ENCODE peak calls at places on chromosomes 2 and 18, in seven cellular contexts. M is aorta, W is HCT116, R is PC-3, J is adrenal gland, L is colonic mucosa, S is AG04450. B is an unnamed sample.

GRCh38 chr18:11859282-11859797 is 8.1 kb downstream of the CHMP1B start:
- DNase-seq in M (no peak), W (no peak), R (peak), J (no peak), L (no peak), S (no peak), B (no peak)

GRCh38 chr2:111662771-111663470 is 221.1 kb downstream of the ANAPC1 start:
- DNase-seq in M (no peak), W (no peak), R (peak), J (no peak), L (peak), S (no peak), B (no peak)

GRCh38 chr2:80365762-80366161 is 61.2 kb upstream of the LRRTM1 start:
- DNase-seq in M (no peak), W (no peak), R (no peak), J (no peak), L (no peak), S (no peak), B (no peak)

GRCh38 chr2:119158563-119159347 is at the start of gene C1QL2:
- DNase-seq in M (no peak), W (no peak), R (no peak), J (no peak), L (no peak), S (no peak), B (no peak)

GRCh38 chr2:141348481-141348880 is 782.3 kb downstream of the LRP1B start:
- DNase-seq in M (no peak), W (no peak), R (no peak), J (no peak), L (no peak), S (peak), B (no peak)

GRCh38 chr18:77634495-77634894 is 384.8 kb downstream of the GALR1 start:
- DNase-seq in M (no peak), W (no peak), R (no peak), J (no peak), L (no peak), S (no peak), B (no peak)

GRCh38 chr2:16613475-16613874 is 52.2 kb downstream of the CYRIA start:
- DNase-seq in M (no peak), W (no peak), R (peak), J (no peak), L (no peak), S (no peak), B (no peak)

GRCh38 chr2:76870011-76870410 is 652.2 kb downstream of the LRRTM4 start:
- DNase-seq in M (no peak), W (no peak), R (no peak), J (no peak), L (no peak), S (no peak), B (no peak)

GRCh38 chr2:58215429-58215828 is 25.7 kb downstream of the FANCL start:
- DNase-seq in M (no peak), W (no peak), R (no peak), J (peak), L (no peak), S (no peak), B (no peak)

GRCh38 chr2:3492951-3493609 is 26.3 kb downstream of the ADI1 start:
- DNase-seq in M (peak), W (no peak), R (no peak), J (peak), L (no peak), S (peak), B (no peak)

GRCh38 chr18:59546164-59546563 is 151.1 kb downstream of the CCBE1 start:
- DNase-seq in M (no peak), W (no peak), R (no peak), J (no peak), L (no peak), S (peak), B (no peak)

GRCh38 chr2:70608373-70608772 is 54.7 kb upstream of the TGFA start:
- DNase-seq in M (no peak), W (no peak), R (peak), J (no peak), L (no peak), S (no peak), B (no peak)

GRCh38 chr2:3349211-3349693 is 28.4 kb downstream of the EIPR1 start:
- DNase-seq in M (no peak), W (no peak), R (no peak), J (no peak), L (no peak), S (no peak), B (no peak)

GRCh38 chr2:168396131-168396530 is 59.9 kb upstream of the CERS6 start:
- DNase-seq in M (no peak), W (no peak), R (no peak), J (no peak), L (no peak), S (no peak), B (no peak)

GRCh38 chr2:28470759-28471158 is 25.1 kb upstream of the PLB1 start:
- DNase-seq in M (no peak), W (no peak), R (peak), J (no peak), L (peak), S (no peak), B (no peak)

GRCh38 chr2:232405943-232406510 is 617 bp upstream of the ALPG start:
- DNase-seq in M (no peak), W (no peak), R (no peak), J (no peak), L (no peak), S (no peak), B (no peak)

GRCh38 chr18:75482880-75483279 is 55.4 kb upstream of the SMIM21 start:
- DNase-seq in M (no peak), W (no peak), R (no peak), J (no peak), L (no peak), S (no peak), B (no peak)

GRCh38 chr2:140063356-140063755 is 1283.2 kb upstream of the NXPH2 start:
- DNase-seq in M (no peak), W (no peak), R (no peak), J (no peak), L (no peak), S (no peak), B (no peak)

GRCh38 chr18:41829648-41830516 is 125.2 kb upstream of the PIK3C3 start:
- DNase-seq in M (no peak), W (no peak), R (peak), J (no peak), L (no peak), S (no peak), B (no peak)

GRCh38 chr2:46259782-46260178 is 37.4 kb upstream of the EPAS1 start:
- DNase-seq in M (no peak), W (no peak), R (no peak), J (no peak), L (no peak), S (no peak), B (no peak)

GRCh38 chr2:30236591-30237245 is 5.4 kb downstream of the LBH start:
- DNase-seq in M (peak), W (no peak), R (no peak), J (no peak), L (no peak), S (no peak), B (no peak)

GRCh38 chr18:58438161-58438983 is 190.5 kb downstream of the ALPK2 start:
- DNase-seq in M (no peak), W (no peak), R (no peak), J (no peak), L (no peak), S (no peak), B (no peak)
- H3K27ac ChIP-seq in M (no peak), W (no peak), R (no peak), J (no peak), L (no peak), S (no peak), B (no peak)

GRCh38 chr2:54986266-54986665 is 64.0 kb downstream of the RTN4 start:
- DNase-seq in M (no peak), W (no peak), R (no peak), J (no peak), L (no peak), S (no peak), B (no peak)
- H3K27ac ChIP-seq in M (no peak), W (no peak), R (no peak), J (no peak), L (no peak), S (no peak), B (no peak)

GRCh38 chr2:109129356-109129920 is 433 bp downstream of the SH3RF3 start:
- DNase-seq in M (peak), W (no peak), R (peak), J (peak), L (peak), S (no peak), B (no peak)
- H3K27ac ChIP-seq in M (no peak), W (no peak), R (no peak), J (peak), L (peak), S (no peak), B (no peak)

GRCh38 chr18:44841221-44841620 is 160.5 kb downstream of the SETBP1 start:
- DNase-seq in M (no peak), W (no peak), R (peak), J (no peak), L (no peak), S (no peak), B (no peak)
- H3K27ac ChIP-seq in M (no peak), W (no peak), R (no peak), J (no peak), L (no peak), S (no peak), B (no peak)

GRCh38 chr2:191036365-191036764 is 22.4 kb upstream of the STAT1 start:
- DNase-seq in M (no peak), W (no peak), R (no peak), J (no peak), L (no peak), S (no peak), B (no peak)
- H3K27ac ChIP-seq in M (no peak), W (no peak), R (no peak), J (no peak), L (no peak), S (no peak), B (no peak)

DNA sequence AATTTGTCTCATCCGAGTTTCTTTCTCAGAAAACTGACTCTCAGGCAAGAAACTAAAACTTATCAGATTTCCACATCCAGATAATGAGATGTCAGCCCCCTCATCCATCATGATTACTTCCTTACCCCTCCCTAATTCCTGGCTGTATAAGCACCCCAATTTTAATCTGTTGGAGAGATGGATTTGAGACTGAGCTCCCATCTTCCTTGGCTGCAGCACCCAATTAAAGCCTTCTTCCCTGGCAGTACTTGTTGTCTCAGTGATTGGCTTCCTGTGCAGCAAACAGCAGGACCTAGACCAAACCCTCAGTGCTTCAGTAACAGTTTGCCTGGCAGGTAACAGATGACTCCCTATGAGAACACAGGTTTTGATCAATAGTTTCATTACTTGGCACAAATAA is 44.9 kb downstream of the TEX51 start:
- DNase-seq in M (no peak), W (no peak), R (no peak), J (no peak), L (no peak), S (no peak), B (no peak)
- H3K27ac ChIP-seq in M (no peak), W (no peak), R (no peak), J (no peak), L (no peak), S (no peak), B (no peak)